ENCODE peak calls at places on chromosomes 1 and 21, in seven cellular contexts. One of them, this sample, is unnamed.

GRCh38 chr1:28058971-28059878 is 29.2 kb downstream of the EYA3 start:
- DNase-seq in MG63: no peak
- DNase-seq in body of pancreas: no peak
- DNase-seq in CD4-positive, alpha-beta T cell: no peak
- DNase-seq in RWPE2: no peak
- DNase-seq in lower lobe of right lung: no peak
- DNase-seq in heart left ventricle: no peak
- DNase-seq in this sample: no peak

GRCh38 chr1:238401138-238401537 is 510.4 kb upstream of the ZP4 start:
- DNase-seq in CD4-positive, alpha-beta T cell: no peak
- DNase-seq in RWPE2: no peak
- DNase-seq in body of pancreas: no peak
- DNase-seq in lower lobe of right lung: no peak
- DNase-seq in MG63: no peak
- DNase-seq in heart left ventricle: no peak
- DNase-seq in this sample: no peak

GRCh38 chr1:200886590-200886989 is 8.1 kb upstream of the INAVA start:
- DNase-seq in CD4-positive, alpha-beta T cell: no peak
- DNase-seq in body of pancreas: no peak
- DNase-seq in lower lobe of right lung: no peak
- DNase-seq in MG63: no peak
- DNase-seq in RWPE2: no peak
- DNase-seq in heart left ventricle: no peak
- DNase-seq in this sample: no peak

GRCh38 chr1:201682964-201683363 is 144.0 kb downstream of the NAV1 start:
- DNase-seq in CD4-positive, alpha-beta T cell: no peak
- DNase-seq in heart left ventricle: no peak
- DNase-seq in RWPE2: no peak
- DNase-seq in lower lobe of right lung: no peak
- DNase-seq in MG63: no peak
- DNase-seq in body of pancreas: no peak
- DNase-seq in this sample: no peak

GRCh38 chr1:209805341-209805781 is 581 bp downstream of the IRF6 start:
- DNase-seq in CD4-positive, alpha-beta T cell: no peak
- DNase-seq in MG63: no peak
- DNase-seq in body of pancreas: peak; percentile 42
- DNase-seq in RWPE2: no peak
- DNase-seq in heart left ventricle: no peak
- DNase-seq in lower lobe of right lung: peak; percentile 57
- DNase-seq in this sample: no peak

GRCh38 chr1:93537924-93538323 is 90.0 kb downstream of the FNBP1L start:
- DNase-seq in lower lobe of right lung: no peak
- DNase-seq in heart left ventricle: no peak
- DNase-seq in body of pancreas: no peak
- DNase-seq in RWPE2: no peak
- DNase-seq in CD4-positive, alpha-beta T cell: no peak
- DNase-seq in MG63: no peak
- DNase-seq in this sample: no peak

GRCh38 chr1:107862064-107862463 is 102.9 kb downstream of the VAV3 start:
- DNase-seq in heart left ventricle: no peak
- DNase-seq in RWPE2: no peak
- DNase-seq in body of pancreas: no peak
- DNase-seq in lower lobe of right lung: no peak
- DNase-seq in MG63: no peak
- DNase-seq in CD4-positive, alpha-beta T cell: no peak
- DNase-seq in this sample: no peak

GRCh38 chr1:111471012-111471411 is 2.8 kb upstream of the C1orf162 start:
- DNase-seq in MG63: no peak
- DNase-seq in body of pancreas: peak; percentile 20
- DNase-seq in RWPE2: no peak
- DNase-seq in lower lobe of right lung: peak; percentile 80
- DNase-seq in heart left ventricle: peak; percentile 42
- DNase-seq in CD4-positive, alpha-beta T cell: peak; percentile 47
- DNase-seq in this sample: peak; percentile 54

GRCh38 chr1:91555821-91556531 is 55.3 kb downstream of the CDC7 start:
- DNase-seq in body of pancreas: no peak
- DNase-seq in heart left ventricle: no peak
- DNase-seq in RWPE2: no peak
- DNase-seq in MG63: no peak
- DNase-seq in lower lobe of right lung: no peak
- DNase-seq in CD4-positive, alpha-beta T cell: peak; percentile 44
- DNase-seq in this sample: peak; percentile 45

GRCh38 chr1:16158993-16159831 is 3.3 kb upstream of the EPHA2 start:
- DNase-seq in lower lobe of right lung: no peak
- DNase-seq in CD4-positive, alpha-beta T cell: no peak
- DNase-seq in heart left ventricle: no peak
- DNase-seq in body of pancreas: no peak
- DNase-seq in RWPE2: peak; percentile 81
- DNase-seq in MG63: no peak
- DNase-seq in this sample: no peak

GRCh38 chr1:162371611-162372010 is 5.0 kb downstream of the SPATA46 start:
- DNase-seq in body of pancreas: no peak
- DNase-seq in MG63: no peak
- DNase-seq in RWPE2: no peak
- DNase-seq in CD4-positive, alpha-beta T cell: no peak
- DNase-seq in heart left ventricle: no peak
- DNase-seq in lower lobe of right lung: no peak
- DNase-seq in this sample: no peak

GRCh38 chr1:14165289-14165867 is 433.1 kb upstream of the KAZN start:
- DNase-seq in CD4-positive, alpha-beta T cell: no peak
- DNase-seq in RWPE2: no peak
- DNase-seq in lower lobe of right lung: no peak
- DNase-seq in heart left ventricle: no peak
- DNase-seq in MG63: no peak
- DNase-seq in body of pancreas: no peak
- DNase-seq in this sample: no peak

GRCh38 chr21:36547464-36547863 is 67.5 kb upstream of the CLDN14 start:
- DNase-seq in RWPE2: no peak
- DNase-seq in heart left ventricle: no peak
- DNase-seq in lower lobe of right lung: no peak
- DNase-seq in body of pancreas: no peak
- DNase-seq in CD4-positive, alpha-beta T cell: no peak
- DNase-seq in MG63: no peak
- DNase-seq in this sample: no peak

GRCh38 chr1:8238141-8239038 is 79.5 kb upstream of the SLC45A1 start:
- DNase-seq in MG63: no peak
- DNase-seq in CD4-positive, alpha-beta T cell: no peak
- DNase-seq in heart left ventricle: no peak
- DNase-seq in RWPE2: no peak
- DNase-seq in lower lobe of right lung: no peak
- DNase-seq in body of pancreas: no peak
- DNase-seq in this sample: no peak

GRCh38 chr1:119228318-119228717 is 87.9 kb upstream of the WARS2 start:
- DNase-seq in lower lobe of right lung: no peak
- DNase-seq in CD4-positive, alpha-beta T cell: no peak
- DNase-seq in body of pancreas: no peak
- DNase-seq in MG63: no peak
- DNase-seq in RWPE2: no peak
- DNase-seq in heart left ventricle: no peak
- DNase-seq in this sample: no peak

GRCh38 chr1:67748630-67749029 is 63.6 kb downstream of the GADD45A start:
- DNase-seq in heart left ventricle: no peak
- DNase-seq in MG63: no peak
- DNase-seq in body of pancreas: peak; percentile 30
- DNase-seq in RWPE2: no peak
- DNase-seq in CD4-positive, alpha-beta T cell: no peak
- DNase-seq in lower lobe of right lung: no peak
- DNase-seq in this sample: no peak

GRCh38 chr1:230568008-230568407 is 74.3 kb upstream of the COG2 start:
- DNase-seq in heart left ventricle: no peak
- DNase-seq in MG63: peak; percentile 75
- DNase-seq in RWPE2: peak; percentile 56
- DNase-seq in lower lobe of right lung: no peak
- DNase-seq in CD4-positive, alpha-beta T cell: no peak
- DNase-seq in body of pancreas: peak; percentile 58
- DNase-seq in this sample: no peak

GRCh38 chr1:93878501-93878888 is 511 bp downstream of the DNTTIP2 start:
- DNase-seq in RWPE2: no peak
- DNase-seq in body of pancreas: peak; percentile 45
- DNase-seq in heart left ventricle: peak; percentile 45
- DNase-seq in CD4-positive, alpha-beta T cell: peak; percentile 26
- DNase-seq in lower lobe of right lung: peak; percentile 77
- DNase-seq in MG63: peak; percentile 38
- DNase-seq in this sample: peak; percentile 32

GRCh38 chr1:210072129-210072528 is 134.1 kb downstream of the SYT14 start:
- DNase-seq in body of pancreas: no peak
- DNase-seq in RWPE2: no peak
- DNase-seq in lower lobe of right lung: no peak
- DNase-seq in MG63: no peak
- DNase-seq in heart left ventricle: no peak
- DNase-seq in CD4-positive, alpha-beta T cell: no peak
- DNase-seq in this sample: no peak

DNA sequence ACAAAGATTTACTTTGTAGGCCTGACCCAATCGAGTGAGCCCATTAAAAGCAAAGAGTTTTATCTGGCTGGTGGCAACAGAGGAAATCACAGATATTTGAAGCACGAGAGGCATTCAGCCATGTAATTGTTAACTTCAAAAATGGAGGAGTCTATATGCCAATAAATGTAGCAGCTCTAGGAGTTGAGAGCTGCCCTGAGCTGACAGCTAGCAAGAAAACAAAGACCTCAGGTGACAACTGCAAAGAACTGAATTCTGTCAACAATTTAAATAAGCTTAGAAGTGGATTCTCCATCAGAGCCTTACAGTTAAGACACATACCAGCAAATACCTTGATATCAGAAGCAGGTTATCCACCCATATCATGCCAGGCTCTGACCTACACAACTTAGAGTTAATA is 463.1 kb upstream of the NEGR1 start:
- DNase-seq in heart left ventricle: no peak
- DNase-seq in lower lobe of right lung: no peak
- DNase-seq in body of pancreas: no peak
- DNase-seq in MG63: no peak
- DNase-seq in CD4-positive, alpha-beta T cell: no peak
- DNase-seq in RWPE2: no peak
- DNase-seq in this sample: no peak
- H3K9me3 ChIP-seq in heart left ventricle: no peaks in the 10 kb centered on the region
- H3K9me3 ChIP-seq in lower lobe of right lung: no peaks in the 10 kb centered on the region
- H3K9me3 ChIP-seq in body of pancreas: no peaks in the 10 kb centered on the region
- H3K9me3 ChIP-seq in MG63: no peaks in the 10 kb centered on the region
- H3K9me3 ChIP-seq in CD4-positive, alpha-beta T cell: no peaks in the 10 kb centered on the region
- H3K9me3 ChIP-seq in RWPE2: no peaks in the 10 kb centered on the region
- H3K9me3 ChIP-seq in this sample: no peaks in the 10 kb centered on the region

GRCh38 chr1:152356736-152357135 is 3.1 kb downstream of the FLG2 start:
- DNase-seq in body of pancreas: no peak
- DNase-seq in MG63: no peak
- DNase-seq in RWPE2: no peak
- DNase-seq in lower lobe of right lung: no peak
- DNase-seq in CD4-positive, alpha-beta T cell: no peak
- DNase-seq in heart left ventricle: no peak
- DNase-seq in this sample: no peak
- H3K9me3 ChIP-seq in body of pancreas: no peaks in the 10 kb centered on the region
- H3K9me3 ChIP-seq in MG63: no peaks in the 10 kb centered on the region
- H3K9me3 ChIP-seq in RWPE2: no peaks in the 10 kb centered on the region
- H3K9me3 ChIP-seq in lower lobe of right lung: no peaks in the 10 kb centered on the region
- H3K9me3 ChIP-seq in CD4-positive, alpha-beta T cell: no peaks in the 10 kb centered on the region
- H3K9me3 ChIP-seq in heart left ventricle: no peaks in the 10 kb centered on the region
- H3K9me3 ChIP-seq in this sample: no peaks in the 10 kb centered on the region

DNA sequence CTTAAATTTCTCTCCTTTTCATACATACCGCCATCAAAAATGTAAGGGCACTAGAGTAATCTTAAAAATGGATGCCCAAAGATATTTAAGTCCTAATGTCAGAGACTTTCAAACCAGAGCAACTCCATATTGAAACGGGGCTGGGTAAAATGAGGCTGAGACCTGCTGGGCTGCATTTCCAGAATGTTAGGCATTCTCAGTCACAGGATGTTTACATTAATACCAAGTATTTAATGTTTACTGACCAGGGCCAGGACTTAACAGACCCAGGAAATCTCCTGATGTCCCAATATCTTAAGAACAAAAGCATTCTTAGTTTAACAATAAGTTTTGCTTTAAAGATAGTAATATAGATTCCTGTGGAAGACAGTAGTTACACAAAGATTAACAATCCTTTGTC is 563.9 kb upstream of the BEND5 start:
- DNase-seq in lower lobe of right lung: no peak
- DNase-seq in MG63: no peak
- DNase-seq in CD4-positive, alpha-beta T cell: no peak
- DNase-seq in body of pancreas: no peak
- DNase-seq in RWPE2: no peak
- DNase-seq in heart left ventricle: no peak
- DNase-seq in this sample: no peak
- H3K9me3 ChIP-seq in lower lobe of right lung: no peaks in the 10 kb centered on the region
- H3K9me3 ChIP-seq in MG63: no peaks in the 10 kb centered on the region
- H3K9me3 ChIP-seq in CD4-positive, alpha-beta T cell: no peaks in the 10 kb centered on the region
- H3K9me3 ChIP-seq in body of pancreas: no peaks in the 10 kb centered on the region
- H3K9me3 ChIP-seq in RWPE2: peaks cover 2% of the 10 kb centered on the region
- H3K9me3 ChIP-seq in heart left ventricle: no peaks in the 10 kb centered on the region
- H3K9me3 ChIP-seq in this sample: no peaks in the 10 kb centered on the region

GRCh38 chr1:101532392-101532791 is 295.6 kb downstream of the S1PR1 start:
- DNase-seq in RWPE2: no peak
- DNase-seq in CD4-positive, alpha-beta T cell: no peak
- DNase-seq in MG63: no peak
- DNase-seq in body of pancreas: no peak
- DNase-seq in lower lobe of right lung: no peak
- DNase-seq in heart left ventricle: no peak
- DNase-seq in this sample: no peak

DNA sequence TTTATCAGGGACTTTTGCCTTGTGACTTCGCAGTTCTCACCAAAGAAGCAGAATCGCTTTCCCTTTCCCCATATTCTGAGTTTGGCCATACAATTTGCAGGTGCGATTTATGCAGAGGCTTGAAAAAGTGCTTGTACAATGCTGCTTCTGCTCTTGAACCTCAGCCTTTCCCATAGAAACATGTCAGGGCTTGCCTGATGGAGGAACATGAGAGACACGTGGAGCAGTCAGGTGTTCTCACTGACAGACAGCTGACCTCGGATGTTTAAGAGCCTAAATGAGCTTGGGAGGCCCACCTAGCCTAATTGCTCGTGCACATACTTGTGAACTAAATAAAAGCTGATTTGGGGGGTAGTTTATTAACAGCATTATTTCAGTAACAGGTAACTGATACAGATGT is 290.0 kb downstream of the S1PR1 start:
- DNase-seq in body of pancreas: no peak
- DNase-seq in RWPE2: no peak
- DNase-seq in MG63: no peak
- DNase-seq in CD4-positive, alpha-beta T cell: no peak
- DNase-seq in heart left ventricle: no peak
- DNase-seq in lower lobe of right lung: no peak
- DNase-seq in this sample: no peak
- H3K9me3 ChIP-seq in body of pancreas: no peaks in the 10 kb centered on the region
- H3K9me3 ChIP-seq in RWPE2: no peaks in the 10 kb centered on the region
- H3K9me3 ChIP-seq in MG63: no peaks in the 10 kb centered on the region
- H3K9me3 ChIP-seq in CD4-positive, alpha-beta T cell: peaks cover 3% of the 10 kb centered on the region
- H3K9me3 ChIP-seq in heart left ventricle: no peaks in the 10 kb centered on the region
- H3K9me3 ChIP-seq in lower lobe of right lung: no peaks in the 10 kb centered on the region
- H3K9me3 ChIP-seq in this sample: no peaks in the 10 kb centered on the region